ENCODE peak calls at places on chromosomes 3 and 15, in four cellular contexts. T, J, I and U are unnamed samples.

GRCh38 chr3:17577795-17578520 is 164.5 kb downstream of the TBC1D5 start:
- DNase-seq in J (no peak), I (no peak), T (no peak), U (no peak)

GRCh38 chr15:32637704-32638103 is 3.8 kb upstream of the SCG5 start:
- DNase-seq in T (no peak), I (no peak), J (no peak), U (no peak)

GRCh38 chr3:87191641-87192040 is 35.5 kb upstream of the CHMP2B start:
- DNase-seq in I (no peak), J (no peak), T (no peak), U (no peak)

GRCh38 chr3:153443961-153444360 is 281.9 kb downstream of the RAP2B start:
- DNase-seq in T (peak; percentile 51), J (no peak), I (no peak), U (no peak)

GRCh38 chr3:193134895-193135294 is 106.1 kb upstream of the PLAAT1 start:
- DNase-seq in J (no peak), I (no peak), T (no peak), U (no peak)

GRCh38 chr3:98887684-98888083 is 13.8 kb downstream of the DCBLD2 start:
- DNase-seq in T (no peak), J (no peak), I (no peak), U (no peak)

GRCh38 chr3:25604107-25604805 is 60.5 kb downstream of the TOP2B start:
- DNase-seq in J (peak; percentile 70), T (no peak), I (no peak), U (no peak)

GRCh38 chr15:42024303-42024702 is 3.5 kb upstream of the PLA2G4E start:
- DNase-seq in I (peak; percentile 22), J (no peak), T (no peak), U (no peak)

GRCh38 chr3:172446198-172446597 is 2.1 kb downstream of the GHSR start:
- DNase-seq in J (no peak), T (no peak), I (no peak), U (no peak)

GRCh38 chr3:173258721-173259120 is 117.7 kb upstream of the SPATA16 start:
- DNase-seq in J (no peak), I (no peak), T (no peak), U (no peak)

GRCh38 chr15:43518073-43518761 is 809 bp downstream of the MAP1A start:
- DNase-seq in J (no peak), T (peak; percentile 65), I (no peak), U (no peak)

GRCh38 chr15:75112848-75113492 is 88.7 kb upstream of the C15orf39 start:
- DNase-seq in T (no peak), J (no peak), I (no peak), U (no peak)

GRCh38 chr3:107928084-107928445 is 162.8 kb downstream of the CD47 start:
- DNase-seq in J (no peak), T (peak; percentile 54), I (no peak), U (no peak)

GRCh38 chr15:40003491-40003916 is 35.5 kb downstream of the SRP14 start:
- DNase-seq in I (no peak), T (no peak), J (no peak), U (no peak)

GRCh38 chr3:35639251-35640185 is at the start of gene ARPP21:
- DNase-seq in J (no peak), I (peak; percentile 46), T (peak; percentile 57), U (no peak)

GRCh38 chr3:64316971-64317370 is 91.7 kb upstream of the PRICKLE2 start:
- DNase-seq in J (no peak), I (no peak), T (no peak), U (no peak)

GRCh38 chr15:73601449-73602425 is 31.5 kb downstream of the NPTN start:
- DNase-seq in T (peak; percentile 38), I (peak; percentile 89), J (peak; percentile 38), U (peak; percentile 58)

GRCh38 chr3:29384640-29385039 is 103.8 kb downstream of the RBMS3 start:
- DNase-seq in I (peak; percentile 65), J (no peak), T (peak; percentile 33), U (no peak)

GRCh38 chr3:162984752-162985151 is 1488.1 kb downstream of the OTOL1 start:
- DNase-seq in T (no peak), J (no peak), I (no peak), U (no peak)

GRCh38 chr3:169748670-169749069 is 16.2 kb downstream of the TERC start:
- DNase-seq in T (no peak), I (no peak), J (no peak), U (no peak)

GRCh38 chr3:54133196-54133595 is 10.8 kb downstream of the CACNA2D3 start:
- DNase-seq in J (no peak), T (no peak), I (no peak), U (no peak)

GRCh38 chr3:137121704-137122314 is 164.0 kb downstream of the IL20RB start:
- DNase-seq in T (peak; percentile 84), I (no peak), J (no peak), U (no peak)

GRCh38 chr3:170078620-170079281 is 41.0 kb downstream of the GPR160 start:
- DNase-seq in J (no peak), I (no peak), T (peak; percentile 57), U (no peak)

GRCh38 chr3:130960139-130960779 is 66.4 kb downstream of the ASTE1 start:
- DNase-seq in J (no peak), I (no peak), T (no peak), U (no peak)

GRCh38 chr15:81349271-81349670 is 24.7 kb downstream of the TMC3 start:
- DNase-seq in J (no peak), I (no peak), T (no peak), U (no peak)

GRCh38 chr3:163560459-163560858 is 1517.8 kb downstream of the SI start:
- DNase-seq in I (no peak), J (no peak), T (peak; percentile 14), U (no peak)

GRCh38 chr3:149653564-149653963 is 4.3 kb downstream of the WWTR1 start:
- DNase-seq in I (no peak), J (no peak), T (no peak), U (no peak)

GRCh38 chr3:38985581-38985980 is 66.2 kb downstream of the SCN11A start:
- DNase-seq in T (no peak), I (no peak), J (no peak), U (no peak)

GRCh38 chr3:27467545-27467944 is 16.6 kb downstream of the SLC4A7 start:
- DNase-seq in J (no peak), T (peak; percentile 31), I (no peak), U (no peak)

GRCh38 chr3:8457039-8457438 is 44.6 kb upstream of the LMCD1 start:
- DNase-seq in J (no peak), I (no peak), T (no peak), U (no peak)
- H3K27ac ChIP-seq in J (no peak overlapping the region), I (no peak overlapping the region), T (no peak overlapping the region), U (no peak overlapping the region)

GRCh38 chr3:126982522-126983175 is at the start of gene PLXNA1:
- DNase-seq in I (peak; percentile 88), J (peak; percentile 56), T (peak; percentile 78), U (peak; percentile 42)
- TF ChIP-seq POLR2AphosphoS5 in I (no peak), J (no peak), T (peak; percentile 28), U (peak; percentile 4)

DNA sequence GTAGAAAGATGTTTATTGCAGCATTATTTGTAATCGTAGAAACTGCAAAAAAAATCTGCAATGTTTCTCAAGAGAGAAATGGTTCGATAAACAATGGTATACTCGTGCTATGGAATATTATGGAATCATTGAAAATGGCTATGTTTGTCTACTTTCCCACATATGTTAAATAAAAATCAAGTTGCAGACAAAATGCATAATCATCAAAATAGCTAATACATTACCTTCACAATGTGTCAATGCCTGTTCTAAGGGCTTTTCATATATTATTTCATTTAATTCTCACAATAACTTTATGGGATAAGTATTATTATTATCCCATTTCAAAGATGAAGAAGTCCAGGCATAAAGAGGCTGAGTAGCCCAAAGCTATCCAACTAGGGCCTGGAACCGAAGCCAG is 2.2 kb upstream of the EIF2B5 start:
- DNase-seq in T (no peak), J (no peak), I (no peak), U (no peak)
- H3K27ac ChIP-seq in T (no peak overlapping the region), J (no peak overlapping the region), I (no peak overlapping the region), U (peak overlapping the region; percentile 94)

GRCh38 chr15:45918839-45919238 is 284.0 kb downstream of the SQOR start:
- DNase-seq in T (no peak), J (no peak), I (no peak), U (no peak)
- TF ChIP-seq POLR2AphosphoS5 in T (no peak), J (no peak), I (no peak), U (no peak)